ENCODE peak calls at places on chromosomes 11 and 22, in six cellular contexts. H, B, D, I, L and T are unnamed samples.

GRCh38 chr22:41576877-41577276 is 12.8 kb downstream of the PMM1 start:
- DNase-seq in H (no peak), B (no peak), D (no peak), I (peak; percentile 58), L (peak; percentile 41), T (peak; percentile 67)

GRCh38 chr11:114129699-114130659 is 70.5 kb downstream of the ZBTB16 start:
- DNase-seq in H (no peak), B (no peak), D (no peak), I (no peak), L (no peak), T (no peak)

GRCh38 chr22:28154856-28155255 is 235.8 kb upstream of the PITPNB start:
- DNase-seq in H (no peak), B (no peak), D (no peak), I (no peak), L (no peak), T (no peak)

GRCh38 chr22:48940266-48940987 is 887.2 kb downstream of the BRD1 start:
- DNase-seq in H (no peak), B (no peak), D (no peak), I (no peak), L (no peak), T (no peak)

GRCh38 chr22:37189011-37189466 is 992 bp upstream of the C1QTNF6 start:
- DNase-seq in H (no peak), B (no peak), D (no peak), I (peak; percentile 58), L (no peak), T (peak; percentile 51)

GRCh38 chr11:58807358-58807757 is 37.1 kb downstream of the GLYATL2 start:
- DNase-seq in H (no peak), B (no peak), D (no peak), I (no peak), L (no peak), T (no peak)

GRCh38 chr11:124676386-124676785 is 2.7 kb downstream of the SPA17 start:
- DNase-seq in H (no peak), B (no peak), D (no peak), I (peak; percentile 74), L (no peak), T (no peak)

GRCh38 chr22:49646876-49647275 is 180.8 kb downstream of the BRD1 start:
- DNase-seq in H (no peak), B (no peak), D (no peak), I (no peak), L (no peak), T (no peak)

GRCh38 chr22:41697126-41697775 is 2.1 kb upstream of the MEI1 start:
- DNase-seq in H (peak; percentile 12), B (peak; percentile 94), D (peak; percentile 99), I (peak; percentile 92), L (peak; percentile 86), T (peak; percentile 90)

GRCh38 chr11:40168461-40168860 is 1291.0 kb downstream of the LRRC4C start:
- DNase-seq in H (no peak), B (no peak), D (no peak), I (no peak), L (no peak), T (no peak)

GRCh38 chr11:111870522-111870886 is 877 bp downstream of the ALG9 start:
- DNase-seq in H (no peak), B (no peak), D (no peak), I (no peak), L (no peak), T (no peak)

GRCh38 chr11:33674035-33674814 is 26.4 kb downstream of the C11orf91 start:
- DNase-seq in H (no peak), B (no peak), D (no peak), I (peak; percentile 60), L (no peak), T (no peak)

GRCh38 chr11:78164471-78164870 is 24.0 kb downstream of the KCTD21 start:
- DNase-seq in H (no peak), B (no peak), D (no peak), I (no peak), L (no peak), T (no peak)

GRCh38 chr11:120985718-120986569 is 38.0 kb upstream of the TBCEL start:
- DNase-seq in H (no peak), B (no peak), D (peak; percentile 8), I (peak; percentile 32), L (peak; percentile 18), T (peak; percentile 76)

GRCh38 chr11:10657308-10658271 is 36.0 kb downstream of the IRAG1 start:
- DNase-seq in H (no peak), B (no peak), D (no peak), I (peak; percentile 84), L (no peak), T (peak; percentile 93)

GRCh38 chr11:61011239-61011870 is 39.9 kb downstream of the CD6 start:
- DNase-seq in H (no peak), B (no peak), D (no peak), I (no peak), L (no peak), T (no peak)

GRCh38 chr11:74689666-74690065 is 41.6 kb downstream of the CHRDL2 start:
- DNase-seq in H (no peak), B (no peak), D (no peak), I (peak; percentile 74), L (no peak), T (no peak)

GRCh38 chr11:107711861-107712260 is at the start of gene SLN:
- DNase-seq in H (no peak), B (no peak), D (no peak), I (no peak), L (no peak), T (no peak)

GRCh38 chr11:2886936-2887335 is 1.4 kb upstream of the CDKN1C start:
- DNase-seq in H (no peak), B (no peak), D (no peak), I (no peak), L (no peak), T (no peak)

GRCh38 chr11:304915-305833 is 2.4 kb upstream of the IFITM2 start:
- DNase-seq in H (no peak), B (no peak), D (no peak), I (peak; percentile 83), L (no peak), T (peak; percentile 81)

GRCh38 chr22:30159561-30160353 is 79.5 kb downstream of the HORMAD2 start:
- DNase-seq in H (no peak), B (no peak), D (no peak), I (peak; percentile 84), L (no peak), T (peak; percentile 73)

GRCh38 chr22:40397436-40397835 is 27.0 kb downstream of the SGSM3 start:
- DNase-seq in H (no peak), B (no peak), D (no peak), I (peak; percentile 36), L (no peak), T (peak; percentile 50)